ENCODE peak calls at places on chromosomes 1 and 21, in five cellular contexts. One of them, this sample, is unnamed.

GRCh38 chr1:157105988-157106812 is 6.6 kb upstream of the ETV3L start:
- DNase-seq in NT2/D1: no peak
- DNase-seq in NCI-H187: no peak
- DNase-seq in left colon: peak; percentile 33
- DNase-seq in AG08396: peak; percentile 88
- DNase-seq in this sample: no peak

GRCh38 chr1:113452921-113453770 is 62.8 kb downstream of the MAGI3 start:
- DNase-seq in NT2/D1: peak; percentile 16
- DNase-seq in NCI-H187: no peak
- DNase-seq in left colon: no peak
- DNase-seq in AG08396: peak; percentile 10
- DNase-seq in this sample: peak; percentile 18

GRCh38 chr21:38333290-38334272 is 76.8 kb downstream of the KCNJ15 start:
- DNase-seq in NT2/D1: no peak
- DNase-seq in NCI-H187: no peak
- DNase-seq in left colon: no peak
- DNase-seq in AG08396: no peak
- DNase-seq in this sample: no peak

GRCh38 chr1:95042286-95042685 is 30.5 kb downstream of the ALG14 start:
- DNase-seq in NT2/D1: no peak
- DNase-seq in NCI-H187: no peak
- DNase-seq in left colon: no peak
- DNase-seq in AG08396: no peak
- DNase-seq in this sample: no peak

GRCh38 chr1:28594661-28595411 is 2.8 kb downstream of the RAB42 start:
- DNase-seq in NT2/D1: no peak
- DNase-seq in NCI-H187: no peak
- DNase-seq in left colon: no peak
- DNase-seq in AG08396: no peak
- DNase-seq in this sample: no peak

GRCh38 chr1:216614011-216614934 is 109.0 kb downstream of the ESRRG start:
- DNase-seq in NT2/D1: no peak
- DNase-seq in NCI-H187: no peak
- DNase-seq in left colon: no peak
- DNase-seq in AG08396: no peak
- DNase-seq in this sample: no peak

GRCh38 chr1:247551716-247552115 is 2.8 kb downstream of the GCSAML start:
- DNase-seq in NT2/D1: no peak
- DNase-seq in NCI-H187: no peak
- DNase-seq in left colon: no peak
- DNase-seq in AG08396: no peak
- DNase-seq in this sample: no peak

GRCh38 chr21:33828083-33828482 is 87.5 kb downstream of the ATP5PO start:
- DNase-seq in NT2/D1: no peak
- DNase-seq in NCI-H187: no peak
- DNase-seq in left colon: no peak
- DNase-seq in AG08396: no peak
- DNase-seq in this sample: no peak

GRCh38 chr21:45580181-45580575 is 37.9 kb upstream of the SLC19A1 start:
- DNase-seq in NT2/D1: no peak
- DNase-seq in NCI-H187: no peak
- DNase-seq in left colon: no peak
- DNase-seq in AG08396: no peak
- DNase-seq in this sample: no peak

GRCh38 chr1:5466487-5466886 is 525.7 kb downstream of the NPHP4 start:
- DNase-seq in NT2/D1: no peak
- DNase-seq in NCI-H187: no peak
- DNase-seq in left colon: no peak
- DNase-seq in AG08396: no peak
- DNase-seq in this sample: no peak

GRCh38 chr1:22057861-22058260 is 5.4 kb downstream of the CDC42 start:
- DNase-seq in NT2/D1: no peak
- DNase-seq in NCI-H187: no peak
- DNase-seq in left colon: no peak
- DNase-seq in AG08396: no peak
- DNase-seq in this sample: no peak

GRCh38 chr1:6448749-6449631 is 17.0 kb downstream of the TNFRSF25 start:
- DNase-seq in NT2/D1: no peak
- DNase-seq in NCI-H187: no peak
- DNase-seq in left colon: no peak
- DNase-seq in AG08396: no peak
- DNase-seq in this sample: peak; percentile 52

GRCh38 chr1:221714227-221715116 is 27.4 kb downstream of the DUSP10 start:
- DNase-seq in NT2/D1: no peak
- DNase-seq in NCI-H187: no peak
- DNase-seq in left colon: no peak
- DNase-seq in AG08396: no peak
- DNase-seq in this sample: no peak

This sample was measured in HAP-1.